ENCODE peak calls at places on chromosomes 2 and 18, in eight cellular contexts. P, A, K, F, D, X, E and G are unnamed samples.

GRCh38 chr2:169619946-169620345 is 35.8 kb downstream of the PPIG start:
- DNase-seq in P (peak), A (no peak), K (no peak), F (no peak), D (no peak), X (no peak), E (no peak), G (no peak)

GRCh38 chr2:234496442-234496834 is 443 bp downstream of the ARL4C start:
- DNase-seq in P (no peak), A (no peak), K (peak), F (no peak), D (no peak), X (no peak), E (no peak), G (no peak)

GRCh38 chr2:217219141-217219505 is 359.3 kb upstream of the TNP1 start:
- DNase-seq in P (no peak), A (no peak), K (no peak), F (no peak), D (no peak), X (no peak), E (no peak), G (no peak)

GRCh38 chr2:239944706-239945551 is 80.2 kb downstream of the NDUFA10 start:
- DNase-seq in P (no peak), A (peak), K (peak), F (peak), D (no peak), X (no peak), E (no peak), G (no peak)

GRCh38 chr2:188975497-188976102 is 1.4 kb downstream of the COL3A1 start:
- DNase-seq in P (peak), A (no peak), K (no peak), F (no peak), D (no peak), X (no peak), E (no peak), G (no peak)

GRCh38 chr2:38260469-38260868 is 116.6 kb downstream of the ATL2 start:
- DNase-seq in P (no peak), A (no peak), K (no peak), F (no peak), D (no peak), X (no peak), E (no peak), G (no peak)

GRCh38 chr2:33730193-33730592 is 131.1 kb upstream of the FAM98A start:
- DNase-seq in P (no peak), A (no peak), K (no peak), F (no peak), D (no peak), X (no peak), E (no peak), G (no peak)

GRCh38 chr18:34352385-34353163 is 127.9 kb upstream of the NOL4 start:
- DNase-seq in P (no peak), A (no peak), K (no peak), F (no peak), D (no peak), X (no peak), E (no peak), G (no peak)

GRCh38 chr2:120132691-120133090 is 90.5 kb downstream of the TMEM185B start:
- DNase-seq in P (no peak), A (no peak), K (no peak), F (no peak), D (no peak), X (no peak), E (no peak), G (no peak)